ENCODE peak calls at places on chromosomes 2 and 18, in five cellular contexts. One of them, this sample, is unnamed.

GRCh38 chr2:196535742-196536141 is 103.8 kb upstream of the CCDC150 start:
- DNase-seq in nephron progenitor cell: no peak
- DNase-seq in astrocyte: no peak
- DNase-seq in endothelial cell of umbilical vein: peak
- DNase-seq in left lung: no peak
- DNase-seq in this sample: no peak

GRCh38 chr18:23614891-23615290 is 28.6 kb upstream of the NPC1 start:
- DNase-seq in nephron progenitor cell: no peak
- DNase-seq in astrocyte: no peak
- DNase-seq in endothelial cell of umbilical vein: no peak
- DNase-seq in left lung: no peak
- DNase-seq in this sample: no peak

GRCh38 chr18:79947054-79947755 is 4.2 kb downstream of the SLC66A2 start:
- DNase-seq in nephron progenitor cell: no peak
- DNase-seq in astrocyte: no peak
- DNase-seq in endothelial cell of umbilical vein: no peak
- DNase-seq in left lung: no peak
- DNase-seq in this sample: peak

GRCh38 chr18:79353238-79353637 is 42.5 kb upstream of the NFATC1 start:
- DNase-seq in nephron progenitor cell: peak
- DNase-seq in astrocyte: no peak
- DNase-seq in endothelial cell of umbilical vein: no peak
- DNase-seq in left lung: no peak
- DNase-seq in this sample: no peak

GRCh38 chr2:159177357-159177756 is 109.1 kb downstream of the WDSUB1 start:
- DNase-seq in nephron progenitor cell: no peak
- DNase-seq in astrocyte: no peak
- DNase-seq in endothelial cell of umbilical vein: no peak
- DNase-seq in left lung: no peak
- DNase-seq in this sample: no peak

GRCh38 chr18:45084207-45084606 is 403.5 kb downstream of the SETBP1 start:
- DNase-seq in nephron progenitor cell: peak
- DNase-seq in astrocyte: no peak
- DNase-seq in endothelial cell of umbilical vein: no peak
- DNase-seq in left lung: peak
- DNase-seq in this sample: no peak

GRCh38 chr2:218516614-218517013 is 51.5 kb downstream of the USP37 start:
- DNase-seq in nephron progenitor cell: no peak
- DNase-seq in astrocyte: no peak
- DNase-seq in endothelial cell of umbilical vein: no peak
- DNase-seq in left lung: no peak
- DNase-seq in this sample: no peak

GRCh38 chr2:200454839-200455801 is 54.7 kb downstream of the KCTD18 start:
- DNase-seq in nephron progenitor cell: no peak
- DNase-seq in astrocyte: peak
- DNase-seq in endothelial cell of umbilical vein: no peak
- DNase-seq in left lung: no peak
- DNase-seq in this sample: no peak

GRCh38 chr2:121809607-121810006 is 54.2 kb downstream of the TSN start:
- DNase-seq in nephron progenitor cell: no peak
- DNase-seq in astrocyte: no peak
- DNase-seq in endothelial cell of umbilical vein: no peak
- DNase-seq in left lung: no peak
- DNase-seq in this sample: no peak

GRCh38 chr2:130374587-130375290 is 18.9 kb downstream of the PTPN18 start:
- DNase-seq in nephron progenitor cell: no peak
- DNase-seq in astrocyte: peak
- DNase-seq in endothelial cell of umbilical vein: no peak
- DNase-seq in left lung: no peak
- DNase-seq in this sample: no peak

GRCh38 chr2:198371902-198372611 is 567.7 kb downstream of the PLCL1 start:
- DNase-seq in nephron progenitor cell: no peak
- DNase-seq in astrocyte: peak
- DNase-seq in endothelial cell of umbilical vein: no peak
- DNase-seq in left lung: no peak
- DNase-seq in this sample: no peak

GRCh38 chr18:77165489-77166415 is 33.2 kb upstream of the MBP start:
- DNase-seq in nephron progenitor cell: no peak
- DNase-seq in astrocyte: no peak
- DNase-seq in endothelial cell of umbilical vein: no peak
- DNase-seq in left lung: no peak
- DNase-seq in this sample: no peak

DNA sequence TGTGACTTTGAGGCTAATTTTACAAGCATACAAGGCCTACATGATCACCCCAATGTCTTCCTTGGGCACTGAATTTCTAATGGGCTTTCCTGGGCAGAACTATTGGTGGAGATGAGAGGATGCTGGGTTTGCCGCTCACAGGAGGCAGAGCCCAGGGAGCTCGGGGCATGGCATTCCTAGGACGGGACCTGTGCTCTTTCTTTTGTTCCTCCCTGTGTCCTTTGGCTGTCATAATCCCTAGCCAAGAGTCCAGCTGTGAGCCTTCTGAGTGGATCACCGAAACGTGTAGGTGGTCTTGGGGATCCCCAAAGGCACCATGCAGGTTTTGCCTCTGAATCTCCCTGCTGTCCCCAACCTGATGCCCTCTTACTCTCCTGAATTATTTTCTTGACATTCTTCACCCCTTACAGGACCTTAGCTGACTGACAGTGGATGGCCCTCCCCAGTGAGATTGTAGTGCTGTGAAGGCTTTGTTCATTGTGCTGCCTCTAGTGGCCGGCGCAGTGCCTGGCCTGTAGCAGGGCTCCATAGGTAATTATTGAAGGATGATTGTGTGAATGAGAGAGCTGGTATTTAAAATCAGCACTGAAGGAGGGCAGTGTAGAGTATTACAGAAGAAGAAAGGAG is 221.9 kb downstream of the ZNF407 start:
- DNase-seq in nephron progenitor cell: peak
- DNase-seq in astrocyte: no peak
- DNase-seq in endothelial cell of umbilical vein: no peak
- DNase-seq in left lung: no peak
- DNase-seq in this sample: no peak
- TF ChIP-seq CTCF in nephron progenitor cell: peak
- TF ChIP-seq CTCF in astrocyte: peak
- TF ChIP-seq CTCF in endothelial cell of umbilical vein: peak
- TF ChIP-seq CTCF in left lung: no peak
- TF ChIP-seq CTCF in this sample: peak

GRCh38 chr2:222318026-222318711 is 19.4 kb upstream of the PAX3 start:
- DNase-seq in nephron progenitor cell: peak
- DNase-seq in astrocyte: peak
- DNase-seq in endothelial cell of umbilical vein: peak
- DNase-seq in left lung: peak
- DNase-seq in this sample: no peak
- TF ChIP-seq CTCF in nephron progenitor cell: peak
- TF ChIP-seq CTCF in astrocyte: peak
- TF ChIP-seq CTCF in endothelial cell of umbilical vein: peak
- TF ChIP-seq CTCF in left lung: peak
- TF ChIP-seq CTCF in this sample: peak

GRCh38 chr2:201915446-201915845 is 109.1 kb downstream of the CDK15 start:
- DNase-seq in nephron progenitor cell: no peak
- DNase-seq in astrocyte: no peak
- DNase-seq in endothelial cell of umbilical vein: no peak
- DNase-seq in left lung: no peak
- DNase-seq in this sample: no peak
- TF ChIP-seq CTCF in nephron progenitor cell: no peak
- TF ChIP-seq CTCF in astrocyte: no peak
- TF ChIP-seq CTCF in endothelial cell of umbilical vein: no peak
- TF ChIP-seq CTCF in left lung: no peak
- TF ChIP-seq CTCF in this sample: peak

GRCh38 chr2:149573760-149574159 is 13.8 kb downstream of the MMADHC start:
- DNase-seq in nephron progenitor cell: no peak
- DNase-seq in astrocyte: no peak
- DNase-seq in endothelial cell of umbilical vein: peak
- DNase-seq in left lung: no peak
- DNase-seq in this sample: no peak
- TF ChIP-seq CTCF in nephron progenitor cell: peak
- TF ChIP-seq CTCF in astrocyte: peak
- TF ChIP-seq CTCF in endothelial cell of umbilical vein: no peak
- TF ChIP-seq CTCF in left lung: peak
- TF ChIP-seq CTCF in this sample: peak

DNA sequence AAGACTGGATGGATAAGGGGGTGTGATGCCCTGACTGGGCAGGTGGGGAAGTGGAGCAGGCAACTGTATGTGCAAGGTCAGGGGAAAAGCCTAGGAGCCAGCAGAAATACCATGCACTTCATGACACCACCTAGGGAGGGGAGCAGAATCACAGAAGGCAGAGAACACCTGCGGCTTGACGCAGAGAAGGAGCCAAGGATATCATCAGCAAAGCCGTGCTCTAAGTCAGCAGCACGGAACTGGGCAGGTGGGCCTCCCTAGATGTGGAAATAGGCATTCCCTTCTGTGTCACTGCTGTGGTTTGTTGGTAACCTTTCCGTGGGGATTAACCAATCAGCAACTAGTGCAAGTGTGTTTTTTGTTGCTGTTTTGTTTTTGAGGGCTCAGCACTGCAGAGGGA is 41.3 kb downstream of the HDLBP start:
- DNase-seq in nephron progenitor cell: no peak
- DNase-seq in astrocyte: no peak
- DNase-seq in endothelial cell of umbilical vein: no peak
- DNase-seq in left lung: no peak
- DNase-seq in this sample: no peak
- TF ChIP-seq CTCF in nephron progenitor cell: no peak
- TF ChIP-seq CTCF in astrocyte: no peak
- TF ChIP-seq CTCF in endothelial cell of umbilical vein: no peak
- TF ChIP-seq CTCF in left lung: no peak
- TF ChIP-seq CTCF in this sample: no peak

This sample was measured in type B pancreatic cell.